ENCODE peak calls at places on chromosomes 5 and 9, in ten cellular contexts. One of them, this sample, is unnamed.

GRCh38 chr9:131640438-131641181 is 95.3 kb downstream of the PRRT1B start:
- DNase-seq in PC-3: no peak
- DNase-seq in choroid plexus epithelial cell: peak; percentile 69
- DNase-seq in CD4-positive, alpha-beta T cell: no peak
- DNase-seq in nephron progenitor cell: no peak
- DNase-seq in body of pancreas: no peak
- DNase-seq in neural crest cell: no peak
- DNase-seq in lower leg skin: no peak
- DNase-seq in ovary: no peak
- DNase-seq in chondrocyte: no peak
- DNase-seq in this sample: no peak

GRCh38 chr5:17405976-17406876 is 91.8 kb upstream of the TAF11L2 start:
- DNase-seq in body of pancreas: no peak
- DNase-seq in PC-3: peak; percentile 51
- DNase-seq in choroid plexus epithelial cell: no peak
- DNase-seq in chondrocyte: no peak
- DNase-seq in lower leg skin: no peak
- DNase-seq in CD4-positive, alpha-beta T cell: no peak
- DNase-seq in nephron progenitor cell: no peak
- DNase-seq in ovary: no peak
- DNase-seq in neural crest cell: no peak
- DNase-seq in this sample: no peak

GRCh38 chr5:141713616-141714309 is 31.7 kb upstream of the ARAP3 start:
- DNase-seq in body of pancreas: no peak
- DNase-seq in chondrocyte: no peak
- DNase-seq in choroid plexus epithelial cell: peak; percentile 18
- DNase-seq in PC-3: peak; percentile 84
- DNase-seq in neural crest cell: no peak
- DNase-seq in CD4-positive, alpha-beta T cell: no peak
- DNase-seq in lower leg skin: no peak
- DNase-seq in ovary: no peak
- DNase-seq in nephron progenitor cell: no peak
- DNase-seq in this sample: no peak

GRCh38 chr9:107158321-107158720 is 124.8 kb upstream of the RAD23B start:
- DNase-seq in lower leg skin: no peak
- DNase-seq in body of pancreas: no peak
- DNase-seq in PC-3: peak; percentile 34
- DNase-seq in choroid plexus epithelial cell: peak; percentile 68
- DNase-seq in nephron progenitor cell: peak; percentile 12
- DNase-seq in ovary: no peak
- DNase-seq in CD4-positive, alpha-beta T cell: no peak
- DNase-seq in neural crest cell: peak; percentile 20
- DNase-seq in chondrocyte: no peak
- DNase-seq in this sample: no peak

GRCh38 chr9:129059796-129060785 is 20.8 kb upstream of the DOLPP1 start:
- DNase-seq in body of pancreas: no peak
- DNase-seq in neural crest cell: no peak
- DNase-seq in nephron progenitor cell: no peak
- DNase-seq in choroid plexus epithelial cell: no peak
- DNase-seq in PC-3: no peak
- DNase-seq in chondrocyte: no peak
- DNase-seq in ovary: no peak
- DNase-seq in lower leg skin: no peak
- DNase-seq in CD4-positive, alpha-beta T cell: no peak
- DNase-seq in this sample: no peak

GRCh38 chr9:2465921-2466460 is 155.6 kb upstream of the VLDLR start:
- DNase-seq in body of pancreas: peak; percentile 44
- DNase-seq in PC-3: peak; percentile 51
- DNase-seq in CD4-positive, alpha-beta T cell: no peak
- DNase-seq in lower leg skin: no peak
- DNase-seq in choroid plexus epithelial cell: peak; percentile 63
- DNase-seq in neural crest cell: no peak
- DNase-seq in nephron progenitor cell: no peak
- DNase-seq in ovary: no peak
- DNase-seq in chondrocyte: no peak
- DNase-seq in this sample: no peak

GRCh38 chr5:178108966-178109365 is 4.4 kb upstream of the N4BP3 start:
- DNase-seq in neural crest cell: no peak
- DNase-seq in chondrocyte: no peak
- DNase-seq in lower leg skin: no peak
- DNase-seq in nephron progenitor cell: no peak
- DNase-seq in choroid plexus epithelial cell: no peak
- DNase-seq in PC-3: peak; percentile 38
- DNase-seq in CD4-positive, alpha-beta T cell: no peak
- DNase-seq in body of pancreas: no peak
- DNase-seq in ovary: no peak
- DNase-seq in this sample: no peak

GRCh38 chr5:178238711-178239592 is 6.3 kb upstream of the PHYKPL start:
- DNase-seq in choroid plexus epithelial cell: no peak
- DNase-seq in ovary: no peak
- DNase-seq in body of pancreas: no peak
- DNase-seq in PC-3: no peak
- DNase-seq in lower leg skin: no peak
- DNase-seq in neural crest cell: no peak
- DNase-seq in chondrocyte: peak; percentile 62
- DNase-seq in nephron progenitor cell: no peak
- DNase-seq in CD4-positive, alpha-beta T cell: no peak
- DNase-seq in this sample: no peak

GRCh38 chr5:146516151-146516475 is at the start of gene GPR151:
- DNase-seq in nephron progenitor cell: no peak
- DNase-seq in lower leg skin: no peak
- DNase-seq in PC-3: no peak
- DNase-seq in CD4-positive, alpha-beta T cell: no peak
- DNase-seq in body of pancreas: no peak
- DNase-seq in ovary: no peak
- DNase-seq in neural crest cell: no peak
- DNase-seq in choroid plexus epithelial cell: peak; percentile 30
- DNase-seq in chondrocyte: no peak
- DNase-seq in this sample: no peak

DNA sequence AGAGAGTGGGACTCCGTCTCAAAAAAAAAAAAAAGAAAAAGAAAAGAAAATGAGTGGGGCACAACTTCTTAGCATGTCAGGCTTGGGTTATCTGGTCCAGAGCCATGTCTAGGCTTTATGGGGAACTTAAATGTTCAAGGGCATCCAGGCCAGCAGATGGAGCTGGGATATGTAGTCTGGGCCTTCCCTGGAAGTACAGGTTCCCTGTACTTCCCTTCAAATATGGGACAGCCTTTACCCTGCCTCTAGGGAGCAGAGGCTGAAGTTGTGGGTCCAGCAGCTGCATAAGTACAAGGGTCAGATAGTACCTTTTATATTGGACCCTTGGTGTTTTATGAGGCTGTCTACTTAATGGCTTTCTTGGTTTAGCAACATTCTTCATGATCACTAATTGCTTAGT is 42.1 kb downstream of the FAF2 start:
- DNase-seq in chondrocyte: no peak
- DNase-seq in neural crest cell: no peak
- DNase-seq in ovary: no peak
- DNase-seq in nephron progenitor cell: no peak
- DNase-seq in body of pancreas: no peak
- DNase-seq in lower leg skin: no peak
- DNase-seq in PC-3: peak; percentile 44
- DNase-seq in choroid plexus epithelial cell: no peak
- DNase-seq in CD4-positive, alpha-beta T cell: no peak
- DNase-seq in this sample: no peak
- TF ChIP-seq CTCF in chondrocyte: no peak
- TF ChIP-seq CTCF in neural crest cell: no peak
- TF ChIP-seq CTCF in ovary: no peak
- TF ChIP-seq CTCF in nephron progenitor cell: no peak
- TF ChIP-seq CTCF in body of pancreas: no peak
- TF ChIP-seq CTCF in lower leg skin: no peak
- TF ChIP-seq CTCF in PC-3: peak; percentile 40
- TF ChIP-seq CTCF in choroid plexus epithelial cell: no peak
- TF ChIP-seq CTCF in CD4-positive, alpha-beta T cell: no peak
- TF ChIP-seq CTCF in this sample: no peak

GRCh38 chr5:55191165-55191564 is 18.2 kb upstream of the CDC20B start:
- DNase-seq in CD4-positive, alpha-beta T cell: no peak
- DNase-seq in body of pancreas: no peak
- DNase-seq in neural crest cell: no peak
- DNase-seq in PC-3: peak; percentile 12
- DNase-seq in lower leg skin: no peak
- DNase-seq in choroid plexus epithelial cell: no peak
- DNase-seq in ovary: no peak
- DNase-seq in chondrocyte: no peak
- DNase-seq in nephron progenitor cell: no peak
- DNase-seq in this sample: no peak

GRCh38 chr5:55188656-55189380 is 15.8 kb upstream of the CDC20B start:
- DNase-seq in nephron progenitor cell: no peak
- DNase-seq in PC-3: peak; percentile 45
- DNase-seq in lower leg skin: no peak
- DNase-seq in CD4-positive, alpha-beta T cell: no peak
- DNase-seq in neural crest cell: no peak
- DNase-seq in chondrocyte: no peak
- DNase-seq in ovary: no peak
- DNase-seq in body of pancreas: no peak
- DNase-seq in choroid plexus epithelial cell: no peak
- DNase-seq in this sample: no peak

GRCh38 chr5:55187370-55187769 is 14.4 kb upstream of the CDC20B start:
- DNase-seq in PC-3: peak; percentile 44
- DNase-seq in lower leg skin: no peak
- DNase-seq in chondrocyte: no peak
- DNase-seq in choroid plexus epithelial cell: peak; percentile 28
- DNase-seq in ovary: no peak
- DNase-seq in body of pancreas: no peak
- DNase-seq in nephron progenitor cell: no peak
- DNase-seq in CD4-positive, alpha-beta T cell: no peak
- DNase-seq in neural crest cell: no peak
- DNase-seq in this sample: no peak
- TF ChIP-seq CTCF in PC-3: peak; percentile 41
- TF ChIP-seq CTCF in lower leg skin: no peak
- TF ChIP-seq CTCF in chondrocyte: peak; percentile 72
- TF ChIP-seq CTCF in choroid plexus epithelial cell: peak; percentile 36
- TF ChIP-seq CTCF in ovary: no peak
- TF ChIP-seq CTCF in body of pancreas: peak; percentile 60
- TF ChIP-seq CTCF in nephron progenitor cell: no peak
- TF ChIP-seq CTCF in CD4-positive, alpha-beta T cell: no peak
- TF ChIP-seq CTCF in neural crest cell: peak; percentile 43
- TF ChIP-seq CTCF in this sample: no peak

GRCh38 chr5:172640139-172640538 is 924 bp upstream of the NEURL1B start:
- DNase-seq in choroid plexus epithelial cell: no peak
- DNase-seq in neural crest cell: no peak
- DNase-seq in lower leg skin: no peak
- DNase-seq in nephron progenitor cell: no peak
- DNase-seq in ovary: no peak
- DNase-seq in body of pancreas: no peak
- DNase-seq in PC-3: no peak
- DNase-seq in chondrocyte: no peak
- DNase-seq in CD4-positive, alpha-beta T cell: no peak
- DNase-seq in this sample: no peak

GRCh38 chr5:172640822-172641358 is at the start of gene NEURL1B:
- DNase-seq in PC-3: peak; percentile 77
- DNase-seq in nephron progenitor cell: peak; percentile 89
- DNase-seq in chondrocyte: no peak
- DNase-seq in neural crest cell: peak; percentile 76
- DNase-seq in choroid plexus epithelial cell: peak; percentile 35
- DNase-seq in body of pancreas: peak; percentile 87
- DNase-seq in CD4-positive, alpha-beta T cell: peak; percentile 42
- DNase-seq in lower leg skin: peak; percentile 40
- DNase-seq in ovary: peak; percentile 86
- DNase-seq in this sample: no peak

GRCh38 chr5:172642511-172642910 is 1.4 kb downstream of the NEURL1B start:
- DNase-seq in chondrocyte: no peak
- DNase-seq in lower leg skin: no peak
- DNase-seq in PC-3: no peak
- DNase-seq in neural crest cell: no peak
- DNase-seq in body of pancreas: no peak
- DNase-seq in nephron progenitor cell: no peak
- DNase-seq in CD4-positive, alpha-beta T cell: no peak
- DNase-seq in choroid plexus epithelial cell: no peak
- DNase-seq in ovary: peak; percentile 36
- DNase-seq in this sample: no peak

GRCh38 chr5:172642046-172642409 is 965 bp downstream of the NEURL1B start:
- DNase-seq in chondrocyte: no peak
- DNase-seq in choroid plexus epithelial cell: peak; percentile 11
- DNase-seq in nephron progenitor cell: no peak
- DNase-seq in lower leg skin: no peak
- DNase-seq in ovary: no peak
- DNase-seq in neural crest cell: no peak
- DNase-seq in PC-3: no peak
- DNase-seq in CD4-positive, alpha-beta T cell: no peak
- DNase-seq in body of pancreas: no peak
- DNase-seq in this sample: no peak

DNA sequence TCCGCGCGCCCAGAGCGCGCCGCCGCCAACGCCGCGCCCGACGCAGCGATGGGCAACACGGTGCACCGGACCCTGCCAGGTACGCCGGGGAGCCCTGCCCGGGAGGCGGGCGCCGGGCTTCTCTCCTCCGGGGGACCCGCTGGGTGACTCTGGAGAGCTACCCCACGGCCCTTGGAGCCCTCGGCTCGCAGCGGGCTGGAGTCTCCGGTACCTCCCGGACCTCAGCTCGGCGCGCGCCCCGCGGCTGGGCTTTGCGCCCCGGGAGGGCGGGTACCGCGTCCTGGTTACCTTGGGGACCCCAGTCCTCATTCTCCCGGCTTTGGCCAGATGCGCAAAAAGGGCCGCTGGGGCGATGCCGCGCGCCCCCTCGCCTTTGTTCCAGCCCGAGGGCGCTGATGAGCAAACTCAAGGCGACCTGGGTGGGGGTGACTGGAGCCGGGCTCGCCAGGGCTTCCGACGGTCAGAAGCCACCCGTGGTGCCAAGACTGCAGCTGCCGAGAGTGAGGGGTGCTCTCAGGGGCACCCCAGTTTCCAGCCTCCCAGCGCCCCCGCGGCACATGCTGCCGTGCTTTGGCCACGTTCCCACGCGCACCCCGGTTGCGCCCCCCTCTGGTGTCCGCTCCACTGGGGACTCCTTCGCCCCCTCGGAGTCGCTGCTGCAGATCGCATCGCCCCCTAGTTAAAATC is 439 bp downstream of the NEURL1B start:
- DNase-seq in neural crest cell: peak; percentile 41
- DNase-seq in CD4-positive, alpha-beta T cell: no peak
- DNase-seq in choroid plexus epithelial cell: no peak
- DNase-seq in PC-3: no peak
- DNase-seq in body of pancreas: no peak
- DNase-seq in ovary: peak; percentile 51
- DNase-seq in nephron progenitor cell: peak; percentile 53
- DNase-seq in lower leg skin: no peak
- DNase-seq in chondrocyte: no peak
- DNase-seq in this sample: no peak
- TF ChIP-seq CTCF in neural crest cell: peak; percentile 25
- TF ChIP-seq CTCF in CD4-positive, alpha-beta T cell: no peak
- TF ChIP-seq CTCF in choroid plexus epithelial cell: no peak
- TF ChIP-seq CTCF in PC-3: no peak
- TF ChIP-seq CTCF in body of pancreas: no peak
- TF ChIP-seq CTCF in ovary: no peak
- TF ChIP-seq CTCF in nephron progenitor cell: no peak
- TF ChIP-seq CTCF in lower leg skin: no peak
- TF ChIP-seq CTCF in chondrocyte: peak; percentile 51
- TF ChIP-seq CTCF in this sample: no peak

DNA sequence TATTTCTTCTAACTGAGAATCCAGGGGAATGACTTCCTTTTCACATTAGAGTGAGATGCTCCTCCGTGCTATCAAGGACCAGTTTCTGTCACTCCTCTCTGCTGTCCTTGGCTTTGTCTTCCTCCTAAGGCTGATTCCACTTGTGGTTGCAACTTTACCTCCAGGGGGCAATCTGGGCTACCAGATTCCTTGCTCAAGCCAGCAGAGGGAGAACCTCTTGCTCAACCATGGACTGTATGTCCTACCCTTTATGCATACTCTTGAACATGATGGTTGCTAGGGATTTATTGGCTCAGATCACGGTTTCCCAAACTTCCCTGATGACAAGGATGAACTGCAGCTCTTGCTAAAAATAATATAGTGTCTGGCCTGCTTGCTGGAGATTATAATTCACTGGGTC is 24.0 kb downstream of the NNT start:
- DNase-seq in body of pancreas: peak; percentile 46
- DNase-seq in ovary: no peak
- DNase-seq in neural crest cell: peak; percentile 9
- DNase-seq in CD4-positive, alpha-beta T cell: no peak
- DNase-seq in lower leg skin: no peak
- DNase-seq in choroid plexus epithelial cell: peak; percentile 84
- DNase-seq in PC-3: peak; percentile 80
- DNase-seq in nephron progenitor cell: peak; percentile 26
- DNase-seq in chondrocyte: no peak
- DNase-seq in this sample: no peak
- TF ChIP-seq CTCF in body of pancreas: peak; percentile 62
- TF ChIP-seq CTCF in ovary: no peak
- TF ChIP-seq CTCF in neural crest cell: peak; percentile 52
- TF ChIP-seq CTCF in CD4-positive, alpha-beta T cell: no peak
- TF ChIP-seq CTCF in lower leg skin: no peak
- TF ChIP-seq CTCF in choroid plexus epithelial cell: peak; percentile 94
- TF ChIP-seq CTCF in PC-3: peak; percentile 95
- TF ChIP-seq CTCF in nephron progenitor cell: peak; percentile 38
- TF ChIP-seq CTCF in chondrocyte: peak; percentile 76
- TF ChIP-seq CTCF in this sample: no peak

This sample was measured in activated B cell treated with CpG ODN at 0.5 μM for 24 hours.